ENCODE peak calls at places on chromosomes 5 and 9, in four cellular contexts. V, R, W and K are unnamed samples.

GRCh38 chr5:33148076-33148501 is 292.7 kb upstream of the TARS1 start:
- DNase-seq in W (no peak), R (no peak), V (no peak), K (no peak)

GRCh38 chr5:1282139-1282992 is 12.5 kb downstream of the TERT start:
- DNase-seq in V (no peak), W (no peak), R (no peak), K (peak)

GRCh38 chr5:93674138-93674537 is 67.3 kb downstream of the POU5F2 start:
- DNase-seq in W (no peak), R (no peak), V (peak), K (no peak)

GRCh38 chr5:69522035-69522434 is 29.4 kb downstream of the OCLN start:
- DNase-seq in R (no peak), W (no peak), V (no peak), K (no peak)

GRCh38 chr9:77218612-77219011 is 41.3 kb downstream of the VPS13A start:
- DNase-seq in W (no peak), V (no peak), R (no peak), K (no peak)

GRCh38 chr9:94920439-94920951 is 194.0 kb downstream of the AOPEP start:
- DNase-seq in V (peak), R (no peak), W (no peak), K (peak)

GRCh38 chr9:650362-650761 is 191.1 kb upstream of the DMRT1 start:
- DNase-seq in V (peak), W (no peak), R (no peak), K (no peak)

GRCh38 chr5:35332551-35332950 is 102.3 kb upstream of the PRLR start:
- DNase-seq in V (no peak), R (no peak), W (no peak), K (no peak)

GRCh38 chr5:134965271-134965825 is 2.4 kb upstream of the CATSPER3 start:
- DNase-seq in R (no peak), W (no peak), V (no peak), K (no peak)

GRCh38 chr9:5958273-5958672 is 57.2 kb downstream of the RANBP6 start:
- DNase-seq in V (no peak), W (no peak), R (no peak), K (no peak)

GRCh38 chr5:11504794-11505193 is 399.5 kb downstream of the CTNND2 start:
- DNase-seq in W (no peak), R (no peak), V (peak), K (no peak)

GRCh38 chr9:98211260-98211659 is 18.8 kb upstream of the CORO2A start:
- DNase-seq in W (no peak), V (no peak), R (no peak), K (no peak)

GRCh38 chr9:37364136-37364535 is 58.4 kb upstream of the GRHPR start:
- DNase-seq in W (no peak), R (no peak), V (no peak), K (no peak)

GRCh38 chr5:39264528-39264927 is 45.2 kb upstream of the FYB1 start:
- DNase-seq in V (no peak), R (no peak), W (no peak), K (no peak)

GRCh38 chr5:67209141-67209771 is 12.7 kb upstream of the CD180 start:
- DNase-seq in W (peak), V (peak), R (peak), K (no peak)

GRCh38 chr5:116663081-116663480 is 88.5 kb upstream of the SEMA6A start:
- DNase-seq in R (no peak), V (no peak), W (no peak), K (no peak)

GRCh38 chr9:94945191-94946144 is 219.0 kb downstream of the AOPEP start:
- DNase-seq in W (no peak), V (peak), R (peak), K (no peak)

GRCh38 chr9:90805006-90805993 is 3.7 kb downstream of the SYK start:
- DNase-seq in W (no peak), V (no peak), R (peak), K (no peak)

GRCh38 chr5:10331341-10331796 is 22.1 kb upstream of the MARCHF6 start:
- DNase-seq in R (no peak), W (no peak), V (no peak), K (no peak)

GRCh38 chr5:124061663-124062062 is 549.7 kb downstream of the CSNK1G3 start:
- DNase-seq in R (no peak), V (no peak), W (no peak), K (no peak)

GRCh38 chr9:131366745-131367401 is 27.0 kb upstream of the PRRC2B start:
- DNase-seq in R (no peak), V (peak), W (no peak), K (no peak)

GRCh38 chr5:120405923-120406322 is 58.2 kb upstream of the PRR16 start:
- DNase-seq in V (peak), R (no peak), W (no peak), K (no peak)

GRCh38 chr9:115733318-115733717 is 420.3 kb upstream of the PAPPA start:
- DNase-seq in V (peak), W (no peak), R (no peak), K (no peak)

GRCh38 chr9:111038336-111039202 is at the start of gene LPAR1:
- DNase-seq in W (peak), R (no peak), V (peak), K (peak)

GRCh38 chr9:116286287-116286686 is 132.7 kb downstream of the PAPPA start:
- DNase-seq in W (no peak), V (peak), R (no peak), K (no peak)

GRCh38 chr5:166401391-166401790 is 1890.1 kb upstream of the WWC1 start:
- DNase-seq in V (peak), R (no peak), W (no peak), K (no peak)

GRCh38 chr9:38263534-38263933 is 129.0 kb upstream of the ALDH1B1 start:
- DNase-seq in R (no peak), V (peak), W (peak), K (no peak)

GRCh38 chr5:127892467-127893207 is 189.4 kb downstream of the CCDC192 start:
- DNase-seq in R (no peak), W (peak), V (no peak), K (no peak)

GRCh38 chr5:140107312-140108092 is 6.4 kb upstream of the PURA start:
- DNase-seq in R (peak), V (peak), W (peak), K (peak)

GRCh38 chr9:81264516-81264915 is 424.8 kb downstream of the TLE1 start:
- DNase-seq in W (no peak), V (peak), R (no peak), K (no peak)

GRCh38 chr5:33888582-33888981 is 3.2 kb downstream of the ADAMTS12 start:
- DNase-seq in V (no peak), R (no peak), W (no peak), K (no peak)

GRCh38 chr5:88661870-88662207 is 221.1 kb downstream of the MEF2C start:
- DNase-seq in V (no peak), R (no peak), W (no peak), K (no peak)

GRCh38 chr9:119795395-119795794 is 426.2 kb upstream of the BRINP1 start:
- DNase-seq in R (no peak), W (no peak), V (no peak), K (no peak)

GRCh38 chr5:81552844-81553569 is 159.1 kb upstream of the ACOT12 start:
- DNase-seq in R (peak), W (peak), V (peak), K (no peak)

DNA sequence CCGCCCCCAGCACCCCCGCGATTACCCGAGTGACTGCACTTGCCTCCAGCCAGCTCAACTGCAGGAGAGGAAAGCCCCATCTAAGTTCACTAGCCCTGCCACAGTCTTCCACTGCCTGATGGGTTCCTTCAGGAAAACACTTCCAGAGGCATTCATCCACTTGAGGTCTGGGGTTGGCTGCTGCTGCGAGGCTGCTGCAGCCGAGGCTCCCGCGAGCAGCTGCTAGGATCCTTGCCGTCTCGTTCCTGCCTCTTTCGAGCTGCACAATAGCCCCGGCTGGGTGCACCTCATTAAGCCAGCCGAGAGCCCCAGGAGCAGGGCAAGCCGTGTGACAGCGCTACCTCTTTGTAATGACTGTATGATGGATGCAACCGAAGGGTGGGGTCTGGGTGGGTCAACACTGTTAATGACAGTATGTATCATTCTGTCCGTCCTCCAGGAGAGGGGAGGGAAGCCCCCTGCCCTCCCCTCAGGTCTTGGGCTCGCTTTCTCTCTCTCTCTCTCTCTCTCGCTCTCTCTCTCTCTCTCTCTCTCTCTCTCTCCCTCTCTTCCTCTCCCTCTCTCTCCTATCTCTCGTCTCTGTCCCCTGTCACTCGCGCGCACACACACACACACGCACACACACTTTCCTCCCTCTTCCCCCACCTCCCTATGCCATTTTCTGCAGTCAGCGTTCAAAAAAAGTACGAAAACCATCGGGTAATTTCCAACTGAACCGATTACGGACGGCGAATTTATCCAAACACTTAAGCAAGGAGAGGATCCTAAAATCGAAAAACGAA is 24.4 kb upstream of the ELAVL2 start:
- DNase-seq in W (no peak), R (no peak), V (peak), K (no peak)
- H3K9ac ChIP-seq in W (no peak), R (no peak), V (peak), K (no peak)

GRCh38 chr9:70044450-70045307 is 1.0 kb downstream of the MAMDC2 start:
- DNase-seq in V (peak), W (no peak), R (peak), K (no peak)
- H3K27ac ChIP-seq in V (no peak), W (no peak), R (no peak), K (no peak)

DNA sequence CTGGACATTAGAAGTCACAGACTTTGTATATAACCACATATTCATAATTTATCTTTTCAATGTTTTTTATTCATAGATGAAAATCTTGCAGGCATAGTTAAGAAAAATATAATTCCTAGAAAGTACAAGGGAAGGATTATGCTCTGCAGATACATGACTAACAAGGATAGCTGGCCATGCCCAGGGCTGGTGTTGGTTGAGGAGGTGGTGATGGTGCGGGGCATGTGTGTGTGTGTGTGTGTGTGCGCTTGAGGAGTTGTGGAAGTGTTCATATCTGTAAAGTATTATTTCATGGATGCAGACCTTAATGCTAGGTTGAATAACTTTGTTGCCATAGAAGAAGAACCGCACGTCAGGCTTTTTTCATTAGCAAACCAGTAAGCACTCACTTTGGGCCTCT is 1.3 kb downstream of the S1PR3 start:
- DNase-seq in R (no peak), W (no peak), V (no peak), K (no peak)
- H3K4me3 ChIP-seq in R (no peak), W (no peak), V (peak), K (peak)

DNA sequence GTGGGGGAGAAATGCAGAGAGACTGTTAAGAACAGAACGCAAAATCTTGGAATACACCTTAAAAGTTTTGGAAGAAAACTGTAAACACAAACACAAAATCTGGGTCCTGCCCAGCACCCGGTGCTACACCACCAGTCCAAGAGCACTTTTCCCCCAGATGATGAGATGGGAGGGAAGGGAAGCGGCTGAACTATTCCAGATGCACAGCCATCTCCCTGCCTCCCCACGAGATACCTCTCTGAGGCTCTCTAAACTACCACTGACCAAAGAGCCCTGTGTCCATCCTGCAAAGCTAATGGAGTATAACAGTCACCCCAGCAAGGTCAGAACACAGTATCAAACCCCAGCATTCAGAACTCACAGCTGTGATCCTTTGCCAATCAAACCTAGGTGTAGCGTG is 8.0 kb downstream of the SPARC start:
- DNase-seq in R (no peak), V (no peak), W (no peak), K (no peak)
- H3K9ac ChIP-seq in R (no peak), V (peak), W (no peak), K (no peak)

GRCh38 chr9:109117856-109118801 is 1.6 kb downstream of the TMEM245 start:
- DNase-seq in R (peak), W (no peak), V (no peak), K (peak)
- H3K27ac ChIP-seq in R (peak), W (no peak), V (no peak), K (peak)

DNA sequence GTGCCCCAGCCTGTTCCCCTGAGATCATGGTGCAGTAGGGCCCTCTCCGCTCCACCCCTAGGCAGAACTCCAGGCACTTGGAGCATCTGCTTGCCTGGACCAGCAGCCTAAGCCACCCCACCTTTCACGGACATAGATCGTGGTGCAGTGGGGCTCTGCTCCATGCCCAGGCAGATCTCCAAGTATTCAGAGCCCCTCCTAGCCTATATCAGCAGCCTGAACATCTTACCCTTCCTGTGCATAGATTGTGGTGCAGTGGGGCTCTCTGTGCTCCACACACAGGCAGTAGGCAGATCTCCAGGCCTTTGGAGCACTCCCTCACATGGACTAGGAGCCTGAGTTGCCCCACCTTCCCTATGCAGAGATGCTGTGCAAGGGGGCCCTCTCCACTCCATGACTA is 103.0 kb downstream of the GLIS3 start:
- DNase-seq in W (no peak), R (no peak), V (peak), K (no peak)
- H3K4me3 ChIP-seq in W (no peak), R (no peak), V (no peak), K (no peak)

GRCh38 chr5:111394580-111394979 is 117.8 kb downstream of the STARD4 start:
- DNase-seq in V (no peak), R (no peak), W (no peak), K (no peak)
- H3K9ac ChIP-seq in V (no peak), R (no peak), W (no peak), K (no peak)